ENCODE peak calls at places on chromosomes 3 and 15, in ten cellular contexts. One of them, this sample, is unnamed.

GRCh38 chr3:194604126-194604525 is 29.1 kb downstream of the TMEM44 start:
- DNase-seq in Peyer's patch: no peak
- DNase-seq in AG10803: no peak
- DNase-seq in cardiac muscle cell: no peak
- DNase-seq in fibroblast of lung: no peak
- DNase-seq in foreskin fibroblast: no peak
- DNase-seq in neural progenitor cell: no peak
- DNase-seq in BJ: no peak
- DNase-seq in cardiac fibroblast: no peak
- DNase-seq in A673: no peak
- DNase-seq in this sample: no peak

GRCh38 chr3:178436773-178437172 is 99.5 kb upstream of the KCNMB2 start:
- DNase-seq in cardiac fibroblast: peak
- DNase-seq in foreskin fibroblast: peak
- DNase-seq in cardiac muscle cell: peak
- DNase-seq in Peyer's patch: no peak
- DNase-seq in BJ: peak
- DNase-seq in fibroblast of lung: peak
- DNase-seq in A673: peak
- DNase-seq in neural progenitor cell: peak
- DNase-seq in AG10803: peak
- DNase-seq in this sample: peak

GRCh38 chr15:26722621-26723160 is 50.2 kb downstream of the GABRB3 start:
- DNase-seq in AG10803: no peak
- DNase-seq in neural progenitor cell: no peak
- DNase-seq in BJ: no peak
- DNase-seq in A673: no peak
- DNase-seq in Peyer's patch: no peak
- DNase-seq in fibroblast of lung: no peak
- DNase-seq in cardiac fibroblast: no peak
- DNase-seq in cardiac muscle cell: no peak
- DNase-seq in foreskin fibroblast: no peak
- DNase-seq in this sample: no peak

GRCh38 chr3:63908081-63908736 is 4.0 kb downstream of the SCAANT1 start:
- DNase-seq in neural progenitor cell: peak
- DNase-seq in foreskin fibroblast: peak
- DNase-seq in cardiac fibroblast: no peak
- DNase-seq in fibroblast of lung: peak
- DNase-seq in AG10803: peak
- DNase-seq in BJ: no peak
- DNase-seq in cardiac muscle cell: peak
- DNase-seq in Peyer's patch: no peak
- DNase-seq in A673: no peak
- DNase-seq in this sample: peak

GRCh38 chr15:89171136-89172072 is 50.0 kb downstream of the RLBP1 start:
- DNase-seq in BJ: no peak
- DNase-seq in A673: peak
- DNase-seq in Peyer's patch: no peak
- DNase-seq in AG10803: peak
- DNase-seq in neural progenitor cell: peak
- DNase-seq in fibroblast of lung: peak
- DNase-seq in foreskin fibroblast: peak
- DNase-seq in cardiac muscle cell: peak
- DNase-seq in cardiac fibroblast: peak
- DNase-seq in this sample: peak

GRCh38 chr15:29442532-29442931 is 172.9 kb upstream of the NSMCE3 start:
- DNase-seq in cardiac muscle cell: no peak
- DNase-seq in cardiac fibroblast: no peak
- DNase-seq in neural progenitor cell: no peak
- DNase-seq in BJ: no peak
- DNase-seq in foreskin fibroblast: no peak
- DNase-seq in Peyer's patch: no peak
- DNase-seq in fibroblast of lung: no peak
- DNase-seq in AG10803: no peak
- DNase-seq in A673: no peak
- DNase-seq in this sample: no peak

GRCh38 chr3:19947549-19948071 is 713 bp downstream of the RAB5A start:
- DNase-seq in AG10803: peak
- DNase-seq in foreskin fibroblast: peak
- DNase-seq in Peyer's patch: peak
- DNase-seq in cardiac fibroblast: peak
- DNase-seq in fibroblast of lung: peak
- DNase-seq in BJ: no peak
- DNase-seq in A673: peak
- DNase-seq in neural progenitor cell: peak
- DNase-seq in cardiac muscle cell: peak
- DNase-seq in this sample: peak

GRCh38 chr3:69738291-69738690 is 973 bp upstream of the MITF start:
- DNase-seq in BJ: no peak
- DNase-seq in fibroblast of lung: peak
- DNase-seq in neural progenitor cell: peak
- DNase-seq in Peyer's patch: no peak
- DNase-seq in AG10803: no peak
- DNase-seq in cardiac fibroblast: peak
- DNase-seq in A673: no peak
- DNase-seq in cardiac muscle cell: peak
- DNase-seq in foreskin fibroblast: peak
- DNase-seq in this sample: peak

GRCh38 chr3:12352253-12352652 is 63.4 kb downstream of the PPARG start:
- DNase-seq in cardiac muscle cell: no peak
- DNase-seq in cardiac fibroblast: peak
- DNase-seq in A673: no peak
- DNase-seq in neural progenitor cell: no peak
- DNase-seq in BJ: no peak
- DNase-seq in foreskin fibroblast: no peak
- DNase-seq in Peyer's patch: no peak
- DNase-seq in fibroblast of lung: no peak
- DNase-seq in AG10803: no peak
- DNase-seq in this sample: peak

GRCh38 chr3:12353796-12354505 is 65.1 kb downstream of the PPARG start:
- DNase-seq in Peyer's patch: no peak
- DNase-seq in neural progenitor cell: no peak
- DNase-seq in BJ: no peak
- DNase-seq in cardiac muscle cell: peak
- DNase-seq in AG10803: peak
- DNase-seq in cardiac fibroblast: peak
- DNase-seq in fibroblast of lung: no peak
- DNase-seq in A673: peak
- DNase-seq in foreskin fibroblast: peak
- DNase-seq in this sample: peak

GRCh38 chr3:12357456-12357855 is 68.6 kb downstream of the PPARG start:
- DNase-seq in foreskin fibroblast: no peak
- DNase-seq in A673: no peak
- DNase-seq in AG10803: no peak
- DNase-seq in Peyer's patch: no peak
- DNase-seq in cardiac muscle cell: no peak
- DNase-seq in fibroblast of lung: peak
- DNase-seq in neural progenitor cell: no peak
- DNase-seq in BJ: no peak
- DNase-seq in cardiac fibroblast: no peak
- DNase-seq in this sample: no peak

GRCh38 chr3:12356996-12357395 is 68.1 kb downstream of the PPARG start:
- DNase-seq in foreskin fibroblast: no peak
- DNase-seq in A673: no peak
- DNase-seq in cardiac muscle cell: no peak
- DNase-seq in fibroblast of lung: no peak
- DNase-seq in BJ: no peak
- DNase-seq in neural progenitor cell: no peak
- DNase-seq in AG10803: no peak
- DNase-seq in cardiac fibroblast: no peak
- DNase-seq in Peyer's patch: no peak
- DNase-seq in this sample: no peak

DNA sequence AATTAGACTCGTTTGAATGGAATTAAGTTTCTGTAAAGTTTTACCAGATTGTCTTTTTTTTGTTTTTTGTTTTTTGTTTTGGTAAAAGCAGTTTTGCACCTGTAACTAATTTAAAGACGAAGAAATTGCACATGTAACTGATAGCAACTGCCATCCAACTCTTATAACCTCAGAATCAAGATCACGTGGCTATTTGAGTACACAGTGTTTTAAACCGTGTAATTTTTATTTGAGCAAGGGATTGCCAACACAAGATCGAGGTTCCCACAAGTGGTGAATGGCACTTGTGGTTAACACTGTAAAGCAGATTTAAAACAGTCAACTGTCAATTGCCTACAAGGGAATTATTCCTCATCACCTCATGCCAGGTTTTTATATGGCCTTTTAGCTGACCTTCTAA is 67.3 kb downstream of the PPARG start:
- DNase-seq in Peyer's patch: no peak
- DNase-seq in foreskin fibroblast: no peak
- DNase-seq in cardiac muscle cell: no peak
- DNase-seq in A673: no peak
- DNase-seq in fibroblast of lung: no peak
- DNase-seq in cardiac fibroblast: no peak
- DNase-seq in AG10803: no peak
- DNase-seq in BJ: no peak
- DNase-seq in neural progenitor cell: no peak
- DNase-seq in this sample: no peak
- TF ChIP-seq CTCF in Peyer's patch: no peak
- TF ChIP-seq CTCF in foreskin fibroblast: no peak
- TF ChIP-seq CTCF in cardiac muscle cell: no peak
- TF ChIP-seq CTCF in A673: no peak
- TF ChIP-seq CTCF in fibroblast of lung: no peak
- TF ChIP-seq CTCF in cardiac fibroblast: no peak
- TF ChIP-seq CTCF in AG10803: no peak
- TF ChIP-seq CTCF in BJ: no peak
- TF ChIP-seq CTCF in neural progenitor cell: no peak
- TF ChIP-seq CTCF in this sample: no peak

GRCh38 chr15:49620658-49621326 is at the start of the genes DTWD1 and FAM227B:
- DNase-seq in A673: peak
- DNase-seq in cardiac fibroblast: peak
- DNase-seq in AG10803: peak
- DNase-seq in fibroblast of lung: peak
- DNase-seq in Peyer's patch: peak
- DNase-seq in neural progenitor cell: peak
- DNase-seq in foreskin fibroblast: peak
- DNase-seq in cardiac muscle cell: peak
- DNase-seq in BJ: peak
- DNase-seq in this sample: peak

GRCh38 chr15:49621327-49622210 is 721 bp downstream of the DTWD1 start:
- DNase-seq in foreskin fibroblast: peak
- DNase-seq in neural progenitor cell: no peak
- DNase-seq in Peyer's patch: no peak
- DNase-seq in A673: peak
- DNase-seq in AG10803: peak
- DNase-seq in fibroblast of lung: peak
- DNase-seq in BJ: no peak
- DNase-seq in cardiac fibroblast: peak
- DNase-seq in cardiac muscle cell: peak
- DNase-seq in this sample: peak

GRCh38 chr15:49622561-49622960 is 1.7 kb downstream of the DTWD1 start:
- DNase-seq in cardiac fibroblast: peak
- DNase-seq in neural progenitor cell: peak
- DNase-seq in A673: peak
- DNase-seq in foreskin fibroblast: peak
- DNase-seq in cardiac muscle cell: peak
- DNase-seq in fibroblast of lung: peak
- DNase-seq in BJ: no peak
- DNase-seq in Peyer's patch: no peak
- DNase-seq in AG10803: peak
- DNase-seq in this sample: peak

GRCh38 chr15:49619226-49619625 is 1.4 kb downstream of the FAM227B start:
- DNase-seq in cardiac fibroblast: no peak
- DNase-seq in A673: no peak
- DNase-seq in neural progenitor cell: no peak
- DNase-seq in foreskin fibroblast: no peak
- DNase-seq in AG10803: no peak
- DNase-seq in Peyer's patch: no peak
- DNase-seq in BJ: no peak
- DNase-seq in cardiac muscle cell: no peak
- DNase-seq in fibroblast of lung: no peak
- DNase-seq in this sample: no peak

GRCh38 chr15:49620174-49620573 is 444 bp downstream of the FAM227B start:
- DNase-seq in BJ: no peak
- DNase-seq in fibroblast of lung: peak
- DNase-seq in Peyer's patch: no peak
- DNase-seq in cardiac muscle cell: peak
- DNase-seq in AG10803: peak
- DNase-seq in cardiac fibroblast: peak
- DNase-seq in foreskin fibroblast: peak
- DNase-seq in A673: peak
- DNase-seq in neural progenitor cell: no peak
- DNase-seq in this sample: peak
- TF ChIP-seq CTCF in BJ: no peak
- TF ChIP-seq CTCF in fibroblast of lung: no peak
- TF ChIP-seq CTCF in Peyer's patch: no peak
- TF ChIP-seq CTCF in cardiac muscle cell: no peak
- TF ChIP-seq CTCF in AG10803: peak
- TF ChIP-seq CTCF in cardiac fibroblast: peak
- TF ChIP-seq CTCF in foreskin fibroblast: no peak
- TF ChIP-seq CTCF in A673: no peak
- TF ChIP-seq CTCF in neural progenitor cell: no peak
- TF ChIP-seq CTCF in this sample: peak

GRCh38 chr3:144242797-144243196 is 271.2 kb downstream of the DIPK2A start:
- DNase-seq in Peyer's patch: no peak
- DNase-seq in cardiac fibroblast: no peak
- DNase-seq in A673: no peak
- DNase-seq in foreskin fibroblast: no peak
- DNase-seq in AG10803: no peak
- DNase-seq in fibroblast of lung: no peak
- DNase-seq in neural progenitor cell: no peak
- DNase-seq in cardiac muscle cell: no peak
- DNase-seq in BJ: no peak
- DNase-seq in this sample: no peak

GRCh38 chr3:144241381-144241780 is 269.8 kb downstream of the DIPK2A start:
- DNase-seq in AG10803: no peak
- DNase-seq in cardiac muscle cell: no peak
- DNase-seq in neural progenitor cell: no peak
- DNase-seq in cardiac fibroblast: no peak
- DNase-seq in A673: no peak
- DNase-seq in BJ: no peak
- DNase-seq in Peyer's patch: no peak
- DNase-seq in foreskin fibroblast: no peak
- DNase-seq in fibroblast of lung: no peak
- DNase-seq in this sample: no peak

DNA sequence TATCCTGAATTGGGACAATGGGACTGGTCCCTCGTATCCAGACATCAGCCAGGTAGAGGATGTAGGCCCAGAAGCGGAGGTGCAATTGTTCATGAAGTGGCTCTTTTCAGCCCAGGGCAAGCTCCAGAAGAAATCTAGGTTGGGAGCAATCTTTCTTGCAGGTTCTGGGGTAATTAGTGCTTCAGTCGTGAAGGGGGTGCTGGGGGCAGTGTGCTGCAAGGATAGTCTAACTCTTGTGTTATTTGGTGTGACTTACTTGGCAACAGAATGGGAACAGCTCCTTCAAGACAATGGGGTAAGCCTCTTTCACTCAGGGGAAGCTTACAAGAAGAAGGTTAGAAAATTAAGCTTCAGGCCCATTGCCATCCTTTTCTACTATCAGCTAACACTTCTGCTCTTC is 273.0 kb downstream of the DIPK2A start:
- DNase-seq in BJ: no peak
- DNase-seq in fibroblast of lung: no peak
- DNase-seq in cardiac fibroblast: no peak
- DNase-seq in cardiac muscle cell: no peak
- DNase-seq in neural progenitor cell: peak
- DNase-seq in AG10803: no peak
- DNase-seq in A673: peak
- DNase-seq in foreskin fibroblast: no peak
- DNase-seq in Peyer's patch: no peak
- DNase-seq in this sample: no peak
- TF ChIP-seq CTCF in BJ: no peak
- TF ChIP-seq CTCF in fibroblast of lung: no peak
- TF ChIP-seq CTCF in cardiac fibroblast: no peak
- TF ChIP-seq CTCF in cardiac muscle cell: no peak
- TF ChIP-seq CTCF in neural progenitor cell: no peak
- TF ChIP-seq CTCF in AG10803: no peak
- TF ChIP-seq CTCF in A673: peak
- TF ChIP-seq CTCF in foreskin fibroblast: no peak
- TF ChIP-seq CTCF in Peyer's patch: no peak
- TF ChIP-seq CTCF in this sample: no peak

GRCh38 chr15:75597667-75598341 is 18.7 kb upstream of the PTPN9 start:
- DNase-seq in foreskin fibroblast: peak
- DNase-seq in neural progenitor cell: peak
- DNase-seq in Peyer's patch: no peak
- DNase-seq in cardiac muscle cell: peak
- DNase-seq in cardiac fibroblast: peak
- DNase-seq in fibroblast of lung: no peak
- DNase-seq in A673: peak
- DNase-seq in BJ: no peak
- DNase-seq in AG10803: no peak
- DNase-seq in this sample: peak
- TF ChIP-seq CTCF in foreskin fibroblast: peak
- TF ChIP-seq CTCF in neural progenitor cell: peak
- TF ChIP-seq CTCF in Peyer's patch: no peak
- TF ChIP-seq CTCF in cardiac muscle cell: peak
- TF ChIP-seq CTCF in cardiac fibroblast: peak
- TF ChIP-seq CTCF in fibroblast of lung: peak
- TF ChIP-seq CTCF in A673: peak
- TF ChIP-seq CTCF in BJ: peak
- TF ChIP-seq CTCF in AG10803: peak
- TF ChIP-seq CTCF in this sample: peak

This sample was measured in choroid plexus epithelial cell.